ENCODE peak calls at places on chromosomes 7 and 10, in five cellular contexts. One of them, this sample, is unnamed.

GRCh38 chr7:41134242-41134872 is 568.5 kb downstream of the INHBA start:
- DNase-seq in H9: no peak
- DNase-seq in neuronal stem cell: no peak
- DNase-seq in IMR-90: peak; percentile 55
- DNase-seq in mesendoderm: peak; percentile 16
- DNase-seq in this sample: peak; percentile 70

GRCh38 chr10:61662794-61663259 is at the start of gene CABCOCO1:
- DNase-seq in mesendoderm: peak; percentile 91
- DNase-seq in IMR-90: peak; percentile 32
- DNase-seq in neuronal stem cell: peak; percentile 69
- DNase-seq in H9: peak; percentile 84
- DNase-seq in this sample: peak; percentile 83

GRCh38 chr10:6778992-6779701 is 199.1 kb upstream of the PRKCQ start:
- DNase-seq in neuronal stem cell: no peak
- DNase-seq in mesendoderm: peak; percentile 85
- DNase-seq in H9: no peak
- DNase-seq in IMR-90: peak; percentile 99
- DNase-seq in this sample: peak; percentile 91

GRCh38 chr7:24889611-24890010 is 90.4 kb downstream of the OSBPL3 start:
- DNase-seq in IMR-90: no peak
- DNase-seq in neuronal stem cell: no peak
- DNase-seq in mesendoderm: no peak
- DNase-seq in H9: no peak
- DNase-seq in this sample: no peak

GRCh38 chr7:112112822-112113255 is 93.4 kb downstream of the DOCK4 start:
- DNase-seq in H9: no peak
- DNase-seq in IMR-90: peak; percentile 54
- DNase-seq in neuronal stem cell: no peak
- DNase-seq in mesendoderm: no peak
- DNase-seq in this sample: peak; percentile 78

GRCh38 chr10:102565793-102566192 is 62.0 kb downstream of the SUFU start:
- DNase-seq in IMR-90: no peak
- DNase-seq in mesendoderm: peak; percentile 93
- DNase-seq in H9: peak; percentile 89
- DNase-seq in neuronal stem cell: no peak
- DNase-seq in this sample: no peak

GRCh38 chr10:25641576-25641975 is 292.5 kb upstream of the MYO3A start:
- DNase-seq in neuronal stem cell: no peak
- DNase-seq in mesendoderm: no peak
- DNase-seq in H9: no peak
- DNase-seq in IMR-90: no peak
- DNase-seq in this sample: no peak

GRCh38 chr10:78787095-78787494 is 281.7 kb upstream of the ZMIZ1 start:
- DNase-seq in H9: no peak
- DNase-seq in mesendoderm: no peak
- DNase-seq in neuronal stem cell: no peak
- DNase-seq in IMR-90: no peak
- DNase-seq in this sample: no peak

GRCh38 chr7:102214477-102215072 is 72.1 kb upstream of the SH2B2 start:
- DNase-seq in neuronal stem cell: no peak
- DNase-seq in mesendoderm: no peak
- DNase-seq in IMR-90: no peak
- DNase-seq in H9: no peak
- DNase-seq in this sample: no peak

GRCh38 chr10:19941206-19941880 is 125.1 kb downstream of the PLXDC2 start:
- DNase-seq in neuronal stem cell: no peak
- DNase-seq in H9: no peak
- DNase-seq in IMR-90: no peak
- DNase-seq in mesendoderm: peak; percentile 29
- DNase-seq in this sample: no peak

GRCh38 chr10:48289652-48290238 is 15.2 kb upstream of the FRMPD2 start:
- DNase-seq in H9: peak; percentile 82
- DNase-seq in neuronal stem cell: peak; percentile 72
- DNase-seq in mesendoderm: peak; percentile 85
- DNase-seq in IMR-90: peak; percentile 40
- DNase-seq in this sample: peak; percentile 57

GRCh38 chr10:1706711-1707110 is 30.6 kb downstream of the ADARB2 start:
- DNase-seq in mesendoderm: no peak
- DNase-seq in IMR-90: no peak
- DNase-seq in neuronal stem cell: no peak
- DNase-seq in H9: no peak
- DNase-seq in this sample: no peak

GRCh38 chr10:17431871-17432311 is 22.5 kb downstream of the ST8SIA6 start:
- DNase-seq in H9: no peak
- DNase-seq in mesendoderm: no peak
- DNase-seq in neuronal stem cell: no peak
- DNase-seq in IMR-90: peak; percentile 70
- DNase-seq in this sample: no peak

GRCh38 chr7:72925546-72926120 is 738 bp downstream of the POM121 start:
- DNase-seq in mesendoderm: peak; percentile 7
- DNase-seq in H9: no peak
- DNase-seq in IMR-90: no peak
- DNase-seq in neuronal stem cell: no peak
- DNase-seq in this sample: peak; percentile 35

GRCh38 chr7:151437163-151437553 is 2.8 kb downstream of the CRYGN start:
- DNase-seq in mesendoderm: no peak
- DNase-seq in neuronal stem cell: no peak
- DNase-seq in IMR-90: no peak
- DNase-seq in H9: no peak
- DNase-seq in this sample: no peak

GRCh38 chr10:119199231-119199992 is 8.0 kb upstream of the GRK5 start:
- DNase-seq in mesendoderm: peak; percentile 90
- DNase-seq in IMR-90: peak; percentile 89
- DNase-seq in H9: peak; percentile 78
- DNase-seq in neuronal stem cell: no peak
- DNase-seq in this sample: peak; percentile 88

GRCh38 chr7:135320277-135320676 is 86.6 kb downstream of the STRA8 start:
- DNase-seq in H9: no peak
- DNase-seq in neuronal stem cell: no peak
- DNase-seq in mesendoderm: no peak
- DNase-seq in IMR-90: peak; percentile 86
- DNase-seq in this sample: peak; percentile 67

GRCh38 chr10:73931767-73932624 is 21.1 kb downstream of the PLAU start:
- DNase-seq in IMR-90: no peak
- DNase-seq in neuronal stem cell: no peak
- DNase-seq in H9: peak; percentile 85
- DNase-seq in mesendoderm: peak; percentile 96
- DNase-seq in this sample: no peak

GRCh38 chr7:74404388-74404700 is 49.4 kb upstream of the GTF2IRD1 start:
- DNase-seq in neuronal stem cell: no peak
- DNase-seq in IMR-90: no peak
- DNase-seq in mesendoderm: no peak
- DNase-seq in H9: no peak
- DNase-seq in this sample: no peak

GRCh38 chr10:17787087-17787942 is 21.8 kb upstream of the MRC1 start:
- DNase-seq in H9: no peak
- DNase-seq in IMR-90: peak; percentile 97
- DNase-seq in mesendoderm: peak; percentile 97
- DNase-seq in neuronal stem cell: no peak
- DNase-seq in this sample: peak; percentile 85

GRCh38 chr7:150368884-150369739 is 490 bp downstream of the REPIN1 start:
- DNase-seq in mesendoderm: peak; percentile 95
- DNase-seq in H9: peak; percentile 89
- DNase-seq in IMR-90: peak; percentile 67
- DNase-seq in neuronal stem cell: peak; percentile 72
- DNase-seq in this sample: peak; percentile 93

GRCh38 chr10:35216303-35216905 is 89.8 kb downstream of the CREM start:
- DNase-seq in neuronal stem cell: no peak
- DNase-seq in H9: no peak
- DNase-seq in mesendoderm: no peak
- DNase-seq in IMR-90: peak; percentile 21
- DNase-seq in this sample: peak; percentile 28

GRCh38 chr10:44756235-44756634 is 154.9 kb upstream of the TMEM72 start:
- DNase-seq in IMR-90: peak; percentile 82
- DNase-seq in mesendoderm: no peak
- DNase-seq in H9: no peak
- DNase-seq in neuronal stem cell: no peak
- DNase-seq in this sample: peak; percentile 4

GRCh38 chr7:27605689-27606269 is 56.9 kb downstream of the HIBADH start:
- DNase-seq in mesendoderm: peak; percentile 52
- DNase-seq in H9: no peak
- DNase-seq in neuronal stem cell: no peak
- DNase-seq in IMR-90: peak; percentile 52
- DNase-seq in this sample: peak; percentile 32

GRCh38 chr10:5281355-5281754 is 83.4 kb upstream of the UCN3 start:
- DNase-seq in mesendoderm: no peak
- DNase-seq in H9: no peak
- DNase-seq in IMR-90: no peak
- DNase-seq in neuronal stem cell: no peak
- DNase-seq in this sample: no peak

GRCh38 chr7:157875230-157876179 is 538.7 kb downstream of the DNAJB6 start:
- DNase-seq in mesendoderm: peak; percentile 70
- DNase-seq in neuronal stem cell: peak; percentile 57
- DNase-seq in H9: peak; percentile 80
- DNase-seq in IMR-90: no peak
- DNase-seq in this sample: no peak

GRCh38 chr7:139452948-139453672 is 30.4 kb downstream of the KLRG2 start:
- DNase-seq in IMR-90: peak; percentile 80
- DNase-seq in H9: peak; percentile 61
- DNase-seq in mesendoderm: peak; percentile 24
- DNase-seq in neuronal stem cell: no peak
- DNase-seq in this sample: no peak

GRCh38 chr10:14665865-14666857 is 108.5 kb downstream of the FAM107B start:
- DNase-seq in IMR-90: peak; percentile 23
- DNase-seq in neuronal stem cell: no peak
- DNase-seq in H9: no peak
- DNase-seq in mesendoderm: no peak
- DNase-seq in this sample: no peak

GRCh38 chr7:159051916-159052315 is 92.8 kb downstream of the VIPR2 start:
- DNase-seq in mesendoderm: no peak
- DNase-seq in H9: no peak
- DNase-seq in IMR-90: no peak
- DNase-seq in neuronal stem cell: no peak
- DNase-seq in this sample: no peak

GRCh38 chr7:151060416-151061234 is 1.2 kb downstream of the SLC4A2 start:
- DNase-seq in IMR-90: no peak
- DNase-seq in H9: no peak
- DNase-seq in mesendoderm: peak; percentile 29
- DNase-seq in neuronal stem cell: peak; percentile 63
- DNase-seq in this sample: peak; percentile 49

GRCh38 chr7:116418524-116418923 is 81.0 kb upstream of the CAV2 start:
- DNase-seq in neuronal stem cell: no peak
- DNase-seq in H9: no peak
- DNase-seq in mesendoderm: no peak
- DNase-seq in IMR-90: no peak
- DNase-seq in this sample: no peak

GRCh38 chr7:116420003-116420402 is 79.5 kb upstream of the CAV2 start:
- DNase-seq in IMR-90: no peak
- DNase-seq in mesendoderm: no peak
- DNase-seq in H9: no peak
- DNase-seq in neuronal stem cell: no peak
- DNase-seq in this sample: no peak

GRCh38 chr7:116422651-116423050 is 76.9 kb upstream of the CAV2 start:
- DNase-seq in neuronal stem cell: no peak
- DNase-seq in mesendoderm: no peak
- DNase-seq in IMR-90: no peak
- DNase-seq in H9: no peak
- DNase-seq in this sample: no peak

GRCh38 chr7:116421298-116421697 is 78.2 kb upstream of the CAV2 start:
- DNase-seq in neuronal stem cell: no peak
- DNase-seq in H9: no peak
- DNase-seq in mesendoderm: no peak
- DNase-seq in IMR-90: no peak
- DNase-seq in this sample: no peak

DNA sequence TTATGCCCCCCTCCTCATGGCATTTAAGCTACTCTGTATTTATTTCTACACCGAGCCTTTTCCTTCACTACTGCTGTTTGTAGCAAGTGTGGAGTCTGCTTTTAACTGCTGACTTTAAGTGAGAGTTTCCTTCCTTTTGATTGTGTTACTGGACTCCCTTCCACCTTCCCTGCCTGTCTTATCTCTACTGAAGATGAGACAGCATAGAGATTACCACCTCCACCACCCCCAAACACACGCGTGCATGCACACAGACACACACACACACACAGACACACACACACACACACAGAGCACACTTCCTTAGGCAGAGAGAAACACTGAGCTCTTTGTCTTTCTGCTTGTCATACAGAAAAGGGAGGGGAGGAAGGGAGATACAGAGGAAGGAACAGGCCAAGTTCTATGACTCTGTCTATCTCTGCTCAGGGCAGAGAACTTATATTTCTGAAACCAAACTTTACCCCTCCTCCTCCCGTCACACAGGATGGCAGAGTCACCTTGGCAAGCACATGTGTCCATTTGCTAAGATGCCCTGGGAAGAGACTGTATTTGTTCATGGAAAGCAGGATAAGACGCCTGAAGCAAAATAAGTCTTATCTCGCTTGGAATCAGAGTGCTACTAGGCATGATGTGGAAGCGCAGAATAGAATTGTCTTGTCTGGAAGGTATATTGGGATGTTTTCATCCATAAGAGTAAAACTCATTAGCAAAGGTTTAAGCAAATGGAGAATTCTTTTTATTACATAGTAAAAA is 81.8 kb upstream of the CAV2 start:
- DNase-seq in IMR-90: peak; percentile 44
- DNase-seq in mesendoderm: no peak
- DNase-seq in H9: no peak
- DNase-seq in neuronal stem cell: no peak
- DNase-seq in this sample: no peak
- H3K9ac ChIP-seq in IMR-90: no peak overlapping the region
- H3K9ac ChIP-seq in mesendoderm: no peak overlapping the region
- H3K9ac ChIP-seq in H9: no peak overlapping the region
- H3K9ac ChIP-seq in neuronal stem cell: no peak overlapping the region
- H3K9ac ChIP-seq in this sample: no peak overlapping the region

GRCh38 chr7:26165950-26166680 is 14.1 kb downstream of the NFE2L3 start:
- DNase-seq in IMR-90: no peak
- DNase-seq in H9: no peak
- DNase-seq in neuronal stem cell: no peak
- DNase-seq in mesendoderm: no peak
- DNase-seq in this sample: no peak
- H2BK15ac ChIP-seq in IMR-90: no peak overlapping the region
- H2BK15ac ChIP-seq in H9: no peak overlapping the region
- H2BK15ac ChIP-seq in neuronal stem cell: no peak overlapping the region
- H2BK15ac ChIP-seq in mesendoderm: no peak overlapping the region
- H2BK15ac ChIP-seq in this sample: no peak overlapping the region

GRCh38 chr10:122164815-122165491 is 106.1 kb upstream of the BTBD16 start:
- DNase-seq in neuronal stem cell: no peak
- DNase-seq in IMR-90: no peak
- DNase-seq in mesendoderm: no peak
- DNase-seq in H9: no peak
- DNase-seq in this sample: no peak
- H4K8ac ChIP-seq in neuronal stem cell: no peak overlapping the region
- H4K8ac ChIP-seq in IMR-90: no peak overlapping the region
- H4K8ac ChIP-seq in mesendoderm: no peak overlapping the region
- H4K8ac ChIP-seq in H9: no peak overlapping the region
- H4K8ac ChIP-seq in this sample: no peak overlapping the region

GRCh38 chr7:30201921-30202320 is 67.1 kb downstream of the MTURN start:
- DNase-seq in H9: no peak
- DNase-seq in mesendoderm: no peak
- DNase-seq in neuronal stem cell: no peak
- DNase-seq in IMR-90: no peak
- DNase-seq in this sample: no peak
- H3K9ac ChIP-seq in H9: no peak overlapping the region
- H3K9ac ChIP-seq in mesendoderm: no peak overlapping the region
- H3K9ac ChIP-seq in neuronal stem cell: no peak overlapping the region
- H3K9ac ChIP-seq in IMR-90: no peak overlapping the region
- H3K9ac ChIP-seq in this sample: no peak overlapping the region

GRCh38 chr7:147707926-147708325 is 882.6 kb upstream of the C7orf33 start:
- DNase-seq in IMR-90: no peak
- DNase-seq in neuronal stem cell: no peak
- DNase-seq in mesendoderm: no peak
- DNase-seq in H9: no peak
- DNase-seq in this sample: no peak
- H2BK15ac ChIP-seq in IMR-90: no peak overlapping the region
- H2BK15ac ChIP-seq in neuronal stem cell: no peak overlapping the region
- H2BK15ac ChIP-seq in mesendoderm: no peak overlapping the region
- H2BK15ac ChIP-seq in H9: no peak overlapping the region
- H2BK15ac ChIP-seq in this sample: no peak overlapping the region